ENCODE peak calls at places on chromosomes 7 and 10, in nine cellular contexts. K is RWPE1, T is fibroblast of lung, S is sigmoid colon, J is tibial artery, I is upper lobe of right lung, E is left lung, M is thoracic aorta, R is GM23338. B is an unnamed sample.
A peak's percentile ranks its signal among the peaks of the same experiment; 100 is the strongest.

GRCh38 chr7:131357282-131357880 is 29.7 kb downstream of the MKLN1 start:
- DNase-seq in J (no peak), K (no peak), T (no peak), S (no peak), R (no peak), I (no peak), E (no peak), M (no peak), B (no peak)

GRCh38 chr10:3850999-3851937 is 66.3 kb upstream of the KLF6 start:
- DNase-seq in M (no peak), T (peak; percentile 87), K (peak; percentile 63), I (no peak), J (peak; percentile 45), S (no peak), E (no peak), R (no peak), B (no peak)

GRCh38 chr10:47261121-47261520 is 38.9 kb upstream of the GDF10 start:
- DNase-seq in R (no peak), J (no peak), S (no peak), M (no peak), K (no peak), T (no peak), E (no peak), I (no peak), B (no peak)

GRCh38 chr10:12890958-12891357 is 110.6 kb downstream of the CCDC3 start:
- DNase-seq in S (no peak), R (no peak), J (no peak), T (no peak), M (no peak), I (no peak), K (no peak), E (no peak), B (no peak)

GRCh38 chr7:26493737-26494423 is 202.2 kb downstream of the SNX10 start:
- DNase-seq in R (no peak), E (no peak), K (no peak), M (no peak), T (no peak), I (no peak), S (no peak), J (no peak), B (no peak)

GRCh38 chr7:113392841-113393540 is 274.6 kb upstream of the SMIM30 start:
- DNase-seq in R (no peak), K (no peak), M (no peak), J (no peak), I (no peak), S (no peak), E (no peak), T (no peak), B (no peak)

GRCh38 chr10:113335603-113336002 is 217.2 kb upstream of the HABP2 start:
- DNase-seq in T (peak; percentile 22), K (no peak), I (no peak), J (no peak), R (no peak), S (no peak), M (no peak), E (no peak), B (no peak)

GRCh38 chr7:44277851-44278250 is 47.5 kb downstream of the CAMK2B start:
- DNase-seq in S (peak; percentile 57), E (no peak), M (no peak), J (no peak), K (no peak), R (no peak), I (peak; percentile 34), T (peak; percentile 59), B (peak; percentile 6)

GRCh38 chr10:23370106-23370505 is 25.5 kb upstream of the C10orf67 start:
- DNase-seq in I (no peak), E (no peak), J (no peak), T (no peak), S (no peak), K (no peak), M (no peak), R (no peak), B (no peak)

GRCh38 chr10:119251315-119251708 is 43.9 kb downstream of the GRK5 start:
- DNase-seq in J (no peak), R (no peak), T (peak; percentile 71), S (peak; percentile 88), I (no peak), E (no peak), M (no peak), K (no peak), B (peak; percentile 78)

GRCh38 chr10:57218382-57218781 is 857.3 kb upstream of the ZWINT start:
- DNase-seq in S (no peak), R (no peak), I (no peak), M (no peak), K (no peak), J (no peak), T (no peak), E (no peak), B (no peak)

GRCh38 chr7:131459256-131459655 is 97.2 kb downstream of the PODXL start:
- DNase-seq in S (no peak), R (no peak), K (peak; percentile 9), J (no peak), I (no peak), M (no peak), E (no peak), T (no peak), B (no peak)

GRCh38 chr7:99050971-99051370 is 92.9 kb downstream of the SMURF1 start:
- DNase-seq in E (no peak), K (no peak), T (no peak), J (no peak), M (no peak), R (no peak), S (no peak), I (no peak), B (no peak)

GRCh38 chr7:37832194-37832593 is 16.2 kb upstream of the NME8 start:
- DNase-seq in K (peak; percentile 16), R (no peak), J (peak; percentile 81), I (peak; percentile 78), S (peak; percentile 82), M (peak; percentile 21), E (peak; percentile 77), T (peak; percentile 80), B (peak; percentile 87)

GRCh38 chr10:47098964-47099363 is 187.7 kb downstream of the PTPN20 start:
- DNase-seq in T (no peak), M (no peak), S (no peak), I (no peak), K (no peak), J (no peak), R (no peak), E (no peak), B (no peak)

GRCh38 chr7:151213826-151214225 is 3.5 kb upstream of the H2BK1 start:
- DNase-seq in T (no peak), I (no peak), K (no peak), S (no peak), J (no peak), M (no peak), E (no peak), R (no peak), B (no peak)

GRCh38 chr10:79430506-79430905 is 14.9 kb downstream of the ZCCHC24 start:
- DNase-seq in R (no peak), M (no peak), I (no peak), T (no peak), S (peak; percentile 67), J (no peak), E (peak; percentile 25), K (no peak), B (no peak)

DNA sequence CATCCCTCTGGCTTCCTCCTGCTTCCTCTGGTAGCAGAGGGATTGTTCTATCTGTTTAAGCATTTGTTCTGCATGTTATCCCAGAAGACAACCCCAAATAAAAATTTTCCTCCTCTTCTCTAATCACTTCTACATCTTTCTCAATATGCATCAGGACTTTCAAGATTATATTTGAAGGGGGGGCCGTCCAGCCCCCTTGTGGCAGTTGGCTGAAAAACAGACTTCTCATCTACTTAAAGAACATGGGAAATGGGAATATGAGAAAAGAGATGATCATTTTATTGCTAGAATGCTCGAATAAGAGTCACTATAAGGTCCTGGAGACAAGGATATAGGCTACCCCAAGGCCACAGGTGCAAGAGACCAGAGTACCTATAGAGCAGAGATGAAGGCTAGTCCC is 466.0 kb downstream of the REEP3 start:
- DNase-seq in E (no peak), K (no peak), I (no peak), J (no peak), S (no peak), T (no peak), M (no peak), R (no peak), B (no peak)
- TF ChIP-seq CTCF in E (no peak), K (no peak), I (no peak), J (no peak), S (no peak), T (no peak), M (no peak), R (no peak), B (no peak)

DNA sequence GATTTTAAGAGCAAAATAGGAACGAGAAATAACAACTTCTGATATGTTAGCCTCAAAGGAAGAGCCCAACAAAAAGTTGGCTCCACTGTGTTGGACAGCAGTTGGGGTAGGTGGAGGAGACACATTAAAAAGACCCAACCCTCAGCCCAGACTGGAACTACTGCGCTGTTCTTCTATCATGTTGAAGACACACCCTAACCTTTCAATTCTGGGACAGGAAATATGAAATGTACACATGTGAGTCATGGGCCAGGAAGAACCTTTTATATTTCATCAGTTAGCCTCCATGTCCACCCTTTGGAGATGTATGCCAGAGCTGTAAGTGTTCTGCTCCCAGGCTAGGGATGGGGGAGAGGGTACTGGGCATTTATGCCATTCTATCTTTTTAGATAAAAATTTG is 22.1 kb downstream of the CLDN12 start:
- DNase-seq in T (no peak), S (no peak), K (peak; percentile 42), J (no peak), M (no peak), E (no peak), I (no peak), R (no peak), B (no peak)
- H3K27ac ChIP-seq in T (no peak overlapping the region), S (no peak overlapping the region), K (no peak overlapping the region), J (no peak overlapping the region), M (no peak overlapping the region), E (no peak overlapping the region), I (no peak overlapping the region), R (no peak overlapping the region), B (no peak overlapping the region)

DNA sequence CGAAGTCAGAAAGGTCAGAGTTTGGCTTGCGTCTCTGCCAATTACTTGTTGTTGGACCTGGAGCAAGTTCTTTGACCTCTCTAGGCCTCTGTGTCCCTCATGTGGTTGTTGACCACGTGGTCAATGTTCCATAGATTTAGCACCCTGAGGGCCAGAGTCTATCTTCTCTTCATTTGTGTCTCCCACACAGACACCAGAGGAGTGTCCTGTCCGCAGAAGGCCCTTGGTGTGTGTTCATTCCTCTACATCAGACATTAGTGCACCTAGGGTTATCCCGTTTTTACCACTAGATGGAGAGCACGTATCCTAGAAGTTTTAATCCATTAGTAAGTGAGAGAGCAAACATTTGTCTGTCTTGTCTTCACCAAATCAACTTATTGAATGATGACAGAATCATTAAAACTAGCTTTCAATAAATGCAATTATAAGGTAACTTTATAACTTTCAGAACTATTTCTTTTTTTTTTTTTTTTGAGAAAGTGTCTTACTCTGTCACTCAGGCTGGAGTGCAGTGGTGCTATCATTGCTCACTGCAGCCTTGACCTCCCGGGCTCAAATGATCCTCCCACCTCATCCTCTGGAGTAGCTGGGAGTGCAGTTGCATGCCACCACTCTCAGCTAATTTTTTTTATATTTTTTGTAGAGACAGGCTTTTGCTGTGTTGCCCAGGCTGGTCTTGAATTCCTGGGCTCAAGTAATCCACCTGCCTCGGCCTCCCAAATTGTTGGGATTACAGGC is 122.5 kb upstream of the ANKRD1 start:
- DNase-seq in M (no peak), T (peak; percentile 45), S (no peak), R (peak; percentile 56), J (no peak), K (peak; percentile 43), E (no peak), I (no peak), B (peak; percentile 68)
- TF ChIP-seq CTCF in M (peak; percentile 61), T (peak; percentile 29), S (no peak), R (peak; percentile 75), J (peak; percentile 64), K (peak; percentile 33), E (peak; percentile 25), I (peak; percentile 51), B (peak; percentile 80)

GRCh38 chr7:100801833-100802568 is 25.3 kb downstream of the EPHB4 start:
- DNase-seq in T (peak; percentile 89), M (no peak), J (no peak), E (peak; percentile 85), K (peak; percentile 99), R (no peak), S (peak; percentile 85), I (peak; percentile 87), B (peak; percentile 97)
- H3K27ac ChIP-seq in T (peak overlapping the region; percentile 1), M (no peak overlapping the region), J (no peak overlapping the region), E (no peak overlapping the region), K (peak overlapping the region; percentile 99), R (peak overlapping the region; percentile 50), S (peak overlapping the region; percentile 77), I (no peak overlapping the region), B (peak overlapping the region; percentile 86)